ENCODE peak calls at places on chromosome 20, in five cellular contexts. Q is HepG2, E is K562, T is GM12878, Y is H1. G is an unnamed sample.

GRCh38 chr20:49801882-49802281 is 10.7 kb upstream of the SLC9A8 start:
- DNase-seq in Q (no peak), E (no peak), T (no peak), Y (no peak), G (no peak)

GRCh38 chr20:48298851-48299484 is 513.7 kb upstream of the SULF2 start:
- DNase-seq in Q (peak), E (no peak), T (no peak), Y (no peak), G (peak)

GRCh38 chr20:10876558-10876957 is 202.8 kb upstream of the JAG1 start:
- DNase-seq in Q (no peak), E (no peak), T (no peak), Y (no peak), G (no peak)

GRCh38 chr20:43667341-43668132 is 623 bp downstream of the MYBL2 start:
- DNase-seq in Q (no peak), E (peak), T (no peak), Y (peak), G (peak)

GRCh38 chr20:8602389-8603116 is 466.3 kb upstream of the PLCB4 start:
- DNase-seq in Q (no peak), E (no peak), T (peak), Y (no peak), G (no peak)

GRCh38 chr20:25148181-25148981 is 47.1 kb upstream of the ENTPD6 start:
- DNase-seq in Q (no peak), E (no peak), T (no peak), Y (peak), G (peak)

GRCh38 chr20:4585104-4585753 is 136.5 kb upstream of the PRND start:
- DNase-seq in Q (no peak), E (no peak), T (no peak), Y (no peak), G (no peak)

GRCh38 chr20:3645309-3646066 is 17.7 kb downstream of the GFRA4 start:
- DNase-seq in Q (no peak), E (no peak), T (no peak), Y (peak), G (no peak)

GRCh38 chr20:48606117-48606840 is 221.5 kb downstream of the PREX1 start:
- DNase-seq in Q (no peak), E (no peak), T (no peak), Y (no peak), G (no peak)

GRCh38 chr20:10800288-10800687 is 126.5 kb upstream of the JAG1 start:
- DNase-seq in Q (peak), E (no peak), T (no peak), Y (no peak), G (no peak)

GRCh38 chr20:32570401-32571190 is 14.5 kb downstream of the NOL4L start:
- DNase-seq in Q (no peak), E (peak), T (no peak), Y (no peak), G (no peak)

GRCh38 chr20:34410331-34410730 is 47.3 kb downstream of the ITCH start:
- DNase-seq in Q (no peak), E (no peak), T (no peak), Y (no peak), G (no peak)

GRCh38 chr20:46145646-46146045 is 27.5 kb downstream of the CD40 start:
- DNase-seq in Q (no peak), E (no peak), T (no peak), Y (no peak), G (no peak)

GRCh38 chr20:55086421-55086820 is 611.0 kb downstream of the DOK5 start:
- DNase-seq in Q (no peak), E (no peak), T (no peak), Y (no peak), G (no peak)

GRCh38 chr20:49612127-49612738 is 44.3 kb upstream of the PTGIS start:
- DNase-seq in Q (peak), E (no peak), T (no peak), Y (no peak), G (no peak)

GRCh38 chr20:44728835-44729342 is 13.7 kb downstream of the CCN5 start:
- DNase-seq in Q (no peak), E (no peak), T (no peak), Y (peak), G (peak)

GRCh38 chr20:44635877-44636276 is 15.6 kb downstream of the ADA start:
- DNase-seq in Q (no peak), E (no peak), T (no peak), Y (no peak), G (no peak)

GRCh38 chr20:36544134-36545018 is 3.1 kb downstream of the MYL9 start:
- DNase-seq in Q (no peak), E (no peak), T (no peak), Y (no peak), G (no peak)

GRCh38 chr20:37165031-37165430 is 14.1 kb upstream of the RPN2 start:
- DNase-seq in Q (no peak), E (no peak), T (no peak), Y (no peak), G (no peak)

GRCh38 chr20:4043801-4044200 is 28.4 kb upstream of the RNF24 start:
- DNase-seq in Q (no peak), E (no peak), T (no peak), Y (no peak), G (no peak)

GRCh38 chr20:39674842-39675241 is 712.7 kb downstream of the DHX35 start:
- DNase-seq in Q (no peak), E (no peak), T (no peak), Y (no peak), G (no peak)

GRCh38 chr20:62179162-62179504 is 3.7 kb upstream of the MTG2 start:
- DNase-seq in Q (no peak), E (no peak), T (no peak), Y (no peak), G (no peak)

GRCh38 chr20:62178316-62179161 is 4.3 kb upstream of the MTG2 start:
- DNase-seq in Q (no peak), E (no peak), T (no peak), Y (no peak), G (no peak)

GRCh38 chr20:62182469-62183425 is at the start of gene MTG2:
- DNase-seq in Q (peak), E (peak), T (peak), Y (peak), G (peak)

GRCh38 chr20:62183426-62184142 is 756 bp downstream of the MTG2 start:
- DNase-seq in Q (no peak), E (no peak), T (no peak), Y (no peak), G (peak)

DNA sequence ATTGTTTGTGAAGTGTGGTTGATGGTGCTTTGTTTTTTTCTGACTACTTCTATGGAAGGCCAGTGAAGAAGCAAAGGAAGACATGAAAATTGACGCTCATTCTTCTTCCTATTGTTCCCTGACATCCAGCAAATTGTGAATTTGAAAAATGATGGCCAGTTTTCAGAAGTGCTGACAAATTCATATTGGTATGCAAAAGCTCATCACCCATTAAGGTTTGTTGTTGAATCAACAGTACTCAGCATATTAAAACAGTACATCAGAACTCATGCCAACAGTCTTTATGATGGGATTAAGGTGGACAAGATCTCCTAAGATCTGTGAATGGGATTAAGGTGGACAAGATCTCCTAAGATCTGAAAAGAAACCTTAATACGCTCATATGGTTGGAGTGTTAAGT is 1.0 kb upstream of the MTG2 start:
- DNase-seq in Q (no peak), E (no peak), T (no peak), Y (no peak), G (no peak)
- TF ChIP-seq CHD2 in Q (no peak), E (no peak), T (no peak), Y (no peak), G (no peak)

GRCh38 chr20:57495978-57496377 is 29.0 kb downstream of the CTCFL start:
- DNase-seq in Q (no peak), E (no peak), T (no peak), Y (no peak), G (no peak)
- TF ChIP-seq POLR2AphosphoS5 in Q (no peak), E (no peak), T (no peak), Y (no peak), G (no peak)

DNA sequence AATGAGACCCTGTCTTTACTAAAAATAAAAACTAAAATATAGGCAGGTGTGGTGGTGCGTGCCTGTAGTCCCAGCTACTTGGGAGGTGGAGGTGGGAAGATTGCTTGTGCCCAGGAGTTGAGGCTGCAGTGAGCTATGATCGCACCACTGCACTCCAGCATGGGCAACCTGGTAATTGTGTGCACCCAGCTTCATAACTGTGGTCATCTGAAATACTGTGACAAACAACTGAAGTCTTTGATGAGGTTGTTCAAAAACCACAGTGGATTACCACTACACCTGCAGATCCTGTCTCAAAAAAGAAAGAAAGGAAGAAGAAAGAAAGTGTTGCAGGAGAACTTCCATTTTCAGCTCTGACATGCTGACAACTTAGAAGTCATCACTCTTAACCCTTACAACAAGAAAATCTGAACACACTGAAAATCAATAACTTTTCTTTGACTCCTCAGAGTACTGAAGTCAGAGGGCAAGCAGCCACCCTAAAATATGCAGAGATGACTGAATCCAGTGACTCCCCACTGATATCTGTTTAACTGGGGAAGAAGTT is 13.8 kb upstream of the ZBP1 start:
- DNase-seq in Q (no peak), E (no peak), T (no peak), Y (no peak), G (no peak)
- TF ChIP-seq CHD2 in Q (no peak), E (no peak), T (no peak), Y (no peak), G (no peak)

DNA sequence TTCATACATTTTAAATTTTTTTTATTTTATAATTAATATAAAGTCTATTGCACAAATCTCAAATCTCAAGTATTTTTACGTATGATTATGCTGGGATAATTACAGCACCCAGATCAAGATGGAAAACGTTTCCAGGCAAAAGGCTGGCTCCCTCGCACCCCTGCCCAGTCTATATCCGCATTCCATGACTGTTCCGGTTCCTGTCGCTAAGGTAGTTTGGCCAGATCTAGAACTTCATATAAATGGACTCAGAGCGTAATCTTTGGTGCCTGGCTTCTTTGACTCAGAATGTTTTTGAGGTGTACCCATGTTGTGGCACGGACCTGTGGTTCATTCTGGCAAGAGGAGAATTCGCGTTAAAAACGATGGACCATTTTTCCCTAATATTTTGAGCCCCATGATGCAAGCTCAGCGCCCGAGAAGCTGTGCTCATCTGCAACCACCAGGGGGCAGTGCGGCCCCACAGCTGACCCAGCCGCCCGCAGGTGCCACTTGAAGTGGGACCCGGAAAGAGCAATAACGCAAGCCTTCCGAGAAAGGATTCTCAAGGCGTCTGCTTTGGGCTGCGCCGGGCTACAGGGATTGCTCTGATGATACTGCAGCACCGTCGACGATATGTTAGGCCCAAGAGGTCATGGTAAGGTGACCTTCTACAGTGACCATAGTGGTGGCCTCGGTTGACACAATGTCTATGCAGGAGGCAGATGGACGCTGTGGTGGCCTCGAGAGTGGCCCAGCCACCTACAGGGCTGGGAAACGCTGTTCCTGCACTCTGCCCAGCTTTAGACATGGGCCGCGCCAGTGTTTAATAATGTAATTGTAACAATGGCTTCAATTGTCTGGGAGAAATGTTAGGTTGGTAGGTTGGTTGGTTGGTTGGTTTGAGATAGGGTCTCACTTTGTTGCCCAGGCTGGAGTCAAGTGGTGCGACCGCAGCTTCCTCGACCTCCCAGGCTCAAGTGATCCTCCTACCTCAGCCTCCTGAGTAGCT is 160.1 kb downstream of the ZMYND8 start:
- DNase-seq in Q (peak), E (peak), T (peak), Y (peak), G (peak)
- TF ChIP-seq POLR2AphosphoS5 in Q (no peak), E (no peak), T (no peak), Y (no peak), G (no peak)

GRCh38 chr20:64047046-64047389 is 2.4 kb downstream of the SOX18 start:
- DNase-seq in Q (no peak), E (no peak), T (no peak), Y (no peak), G (no peak)

GRCh38 chr20:64041781-64042771 is 6.1 kb downstream of the C20orf204 start:
- DNase-seq in Q (no peak), E (peak), T (no peak), Y (no peak), G (no peak)

GRCh38 chr20:64043768-64044167 is 5.7 kb downstream of the SOX18 start:
- DNase-seq in Q (no peak), E (no peak), T (no peak), Y (no peak), G (no peak)

GRCh38 chr20:64045346-64046011 is 4.0 kb downstream of the SOX18 start:
- DNase-seq in Q (no peak), E (peak), T (no peak), Y (no peak), G (no peak)

DNA sequence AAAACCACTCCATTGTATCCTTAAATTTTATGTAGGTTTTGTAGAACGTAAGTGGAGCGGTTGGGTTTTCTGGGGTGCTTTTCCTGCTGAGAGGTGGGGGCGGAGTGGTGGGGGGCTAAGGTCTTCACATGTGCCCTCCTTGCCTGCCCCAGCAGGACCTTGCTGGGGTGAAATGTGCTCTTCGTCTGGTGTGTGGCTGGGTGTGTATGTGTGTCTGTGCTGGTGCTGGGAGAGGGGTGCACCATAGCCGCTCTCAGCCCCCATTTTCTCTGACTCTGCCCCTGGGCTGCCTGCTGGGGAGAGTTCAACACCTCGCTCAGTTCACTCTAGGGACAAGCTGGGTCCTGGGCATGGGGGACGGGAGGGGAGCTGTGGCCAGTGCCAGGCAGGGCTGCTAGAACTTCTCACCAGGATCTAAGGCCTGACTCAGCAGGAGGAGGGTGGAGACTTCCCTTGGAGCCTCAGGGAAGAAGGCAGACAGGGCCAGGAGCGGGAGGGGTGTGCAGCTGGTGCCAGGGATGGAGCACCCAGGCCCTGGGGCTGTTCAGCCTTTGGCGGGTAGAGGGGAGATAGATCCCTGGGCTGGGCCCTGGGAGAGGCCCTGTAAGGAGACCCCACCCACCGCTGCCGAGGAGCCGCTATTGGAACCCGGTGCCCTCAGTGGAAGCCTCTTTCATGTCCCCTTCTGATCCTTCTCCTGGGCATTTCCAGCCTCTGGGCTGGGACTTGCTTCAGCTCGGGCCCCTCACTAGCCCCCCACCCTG is 4.8 kb downstream of the SOX18 start:
- DNase-seq in Q (no peak), E (no peak), T (no peak), Y (no peak), G (no peak)
- TF ChIP-seq CHD2 in Q (no peak), E (no peak), T (no peak), Y (no peak), G (no peak)

GRCh38 chr20:19758888-19759331 is 852 bp downstream of the RIN2 start:
- DNase-seq in Q (peak), E (no peak), T (no peak), Y (peak), G (peak)

GRCh38 chr20:19760371-19760721 is 2.3 kb downstream of the RIN2 start:
- DNase-seq in Q (no peak), E (no peak), T (no peak), Y (peak), G (no peak)

GRCh38 chr20:19757487-19757972 is 528 bp upstream of the RIN2 start:
- DNase-seq in Q (peak), E (no peak), T (no peak), Y (peak), G (peak)

GRCh38 chr20:19756756-19757486 is 1.1 kb upstream of the RIN2 start:
- DNase-seq in Q (no peak), E (no peak), T (no peak), Y (no peak), G (no peak)

DNA sequence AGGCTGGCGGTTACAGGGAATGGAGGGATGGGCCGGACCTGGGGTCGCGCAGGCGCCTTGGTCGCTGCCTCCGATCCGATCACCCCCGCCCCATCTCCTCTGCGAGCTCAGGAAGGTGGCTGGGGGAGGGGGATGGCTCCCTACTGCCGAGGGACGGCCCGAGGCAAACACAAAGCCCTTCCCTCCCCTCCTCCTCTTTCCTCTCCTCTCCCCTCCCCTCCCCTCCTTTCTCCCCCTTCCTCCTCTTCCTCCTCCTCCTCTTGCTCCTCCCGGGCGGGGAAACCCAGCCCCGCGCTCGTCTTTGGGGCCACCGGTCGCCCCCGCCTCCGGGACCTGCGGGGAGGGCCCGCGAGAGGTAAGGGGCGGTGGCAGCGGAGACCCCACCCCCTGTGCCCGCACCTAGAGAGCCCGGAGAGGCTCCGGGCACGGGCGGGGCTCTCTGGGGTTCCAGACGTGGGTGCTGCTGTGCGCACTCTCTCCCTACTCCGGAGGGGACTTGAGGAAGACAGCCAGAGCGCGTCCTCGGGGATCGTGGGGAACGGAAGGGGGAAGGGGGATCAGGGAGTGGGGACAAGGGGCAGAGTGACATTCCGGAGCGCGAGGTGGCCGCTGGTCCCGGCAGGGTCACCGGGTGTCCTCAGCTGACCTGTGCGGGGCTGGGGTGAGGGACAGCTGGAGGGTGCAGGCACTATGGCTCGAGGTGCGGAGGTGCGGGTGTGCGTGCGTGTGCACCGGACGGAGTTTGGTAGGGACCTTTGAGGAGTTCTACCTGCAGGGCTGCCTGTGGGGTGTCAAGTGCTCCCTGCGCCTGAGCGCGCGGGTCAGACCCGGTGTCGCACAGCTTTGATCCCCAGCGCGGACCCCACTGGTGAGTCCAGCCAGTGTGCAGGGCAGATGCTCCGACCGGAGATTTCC is at the start of gene RIN2:
- DNase-seq in Q (peak), E (peak), T (no peak), Y (peak), G (peak)
- TF ChIP-seq POLR2AphosphoS5 in Q (peak), E (no peak), T (no peak), Y (no peak), G (no peak)

G was measured in SK-N-SH.